ENCODE peak calls at places on chromosomes 4 and X, in seven cellular contexts. K is GM23248; L is SK-N-SH; U is tibial artery; J is CD8-positive, alpha-beta memory T cell; B is left lung; N is ascending aorta. V is an unnamed sample.
A peak's percentile ranks its signal among the peaks of the same experiment; 100 is the strongest.

GRCh38 chr4:139875456-139875855 is 209.8 kb downstream of the MGST2 start:
- DNase-seq in K (no peak), L (no peak), U (no peak), J (no peak), B (no peak), N (no peak), V (peak; percentile 52)

GRCh38 chrX:55919367-55920221 is 202.0 kb downstream of the RRAGB start:
- DNase-seq in K (no peak), L (no peak), U (no peak), J (no peak), B (no peak), N (no peak), V (no peak)

GRCh38 chr4:161419822-161420221 is 744.0 kb downstream of the FSTL5 start:
- DNase-seq in K (no peak), L (peak; percentile 7), U (peak; percentile 21), J (no peak), B (no peak), N (no peak), V (peak; percentile 8)

GRCh38 chr4:3724319-3725231 is 41.6 kb upstream of the ADRA2C start:
- DNase-seq in K (peak; percentile 27), L (no peak), U (no peak), J (no peak), B (no peak), N (no peak), V (peak; percentile 87)

GRCh38 chrX:41561045-41561444 is 113.9 kb downstream of the NYX start:
- DNase-seq in K (peak; percentile 85), L (no peak), U (peak; percentile 21), J (no peak), B (no peak), N (no peak), V (no peak)

GRCh38 chr4:1249731-1250526 is 999 bp upstream of the CTBP1 start:
- DNase-seq in K (peak; percentile 74), L (peak; percentile 13), U (peak; percentile 26), J (peak; percentile 62), B (peak; percentile 85), N (peak; percentile 63), V (no peak)

GRCh38 chr4:168569066-168569908 is 72.4 kb downstream of the PALLD start:
- DNase-seq in K (peak; percentile 68), L (no peak), U (no peak), J (no peak), B (no peak), N (no peak), V (no peak)

GRCh38 chr4:109658871-109659410 is 44.3 kb downstream of the CASP6 start:
- DNase-seq in K (no peak), L (no peak), U (no peak), J (peak; percentile 29), B (no peak), N (no peak), V (no peak)

GRCh38 chrX:35015627-35016026 is 73.0 kb downstream of the FAM47B start:
- DNase-seq in K (no peak), L (no peak), U (no peak), J (no peak), B (no peak), N (no peak), V (no peak)

GRCh38 chrX:47361538-47362511 is 8.6 kb upstream of the ZNF157 start:
- DNase-seq in K (peak; percentile 85), L (peak; percentile 80), U (peak; percentile 76), J (no peak), B (no peak), N (peak; percentile 91), V (peak; percentile 94)

GRCh38 chrX:107648332-107648731 is 20.0 kb downstream of the PRPS1 start:
- DNase-seq in K (no peak), L (no peak), U (no peak), J (no peak), B (no peak), N (no peak), V (no peak)

GRCh38 chr4:94453534-94453963 is 1.8 kb downstream of the PDLIM5 start:
- DNase-seq in K (peak; percentile 51), L (no peak), U (no peak), J (no peak), B (no peak), N (no peak), V (no peak)
- H3K36me3 ChIP-seq in K (peaks cover 20% of the 10 kb centered on the region), L (peaks cover 14% of the 10 kb centered on the region), U (peaks cover 8% of the 10 kb centered on the region), J (no peaks in the 10 kb centered on the region), B (no peaks in the 10 kb centered on the region), N (peaks cover 16% of the 10 kb centered on the region), V (no peaks in the 10 kb centered on the region)

DNA sequence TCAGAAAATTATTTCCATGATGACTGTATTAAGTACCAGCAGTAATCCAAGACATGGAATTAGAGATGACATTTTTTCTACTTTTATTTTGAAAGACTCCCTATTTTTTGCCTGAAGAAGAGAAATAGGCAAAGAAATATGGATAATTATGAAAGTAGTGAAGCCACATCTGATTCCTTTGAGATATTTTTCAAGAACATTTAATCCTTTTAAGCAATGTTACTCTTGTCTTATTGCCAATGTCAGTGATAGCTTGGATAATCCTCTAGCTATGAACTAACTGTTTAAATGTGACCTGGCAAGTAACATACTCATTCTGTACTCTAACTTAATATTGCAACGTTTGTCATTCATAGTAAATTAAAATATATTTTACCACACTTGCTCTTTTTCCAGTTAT is 181.4 kb downstream of the VEGFC start:
- DNase-seq in K (no peak), L (no peak), U (no peak), J (no peak), B (no peak), N (no peak), V (no peak)
- H3K4me3 ChIP-seq in K (no peak overlapping the region), L (no peak overlapping the region), U (no peak overlapping the region), J (no peak overlapping the region), B (no peak overlapping the region), N (no peak overlapping the region), V (no peak overlapping the region)

GRCh38 chrX:148905376-148905775 is 405.0 kb downstream of the AFF2 start:
- DNase-seq in K (no peak), L (no peak), U (no peak), J (no peak), B (no peak), N (no peak), V (no peak)

GRCh38 chrX:148902581-148902980 is 402.2 kb downstream of the AFF2 start:
- DNase-seq in K (no peak), L (no peak), U (no peak), J (no peak), B (no peak), N (no peak), V (no peak)
- H3K36me3 ChIP-seq in K (no peaks in the 10 kb centered on the region), L (no peaks in the 10 kb centered on the region), U (no peaks in the 10 kb centered on the region), J (no peaks in the 10 kb centered on the region), B (no peaks in the 10 kb centered on the region), N (no peaks in the 10 kb centered on the region), V (no peaks in the 10 kb centered on the region)

GRCh38 chr4:136424052-136424451 is 1108.2 kb downstream of the PCDH18 start:
- DNase-seq in K (no peak), L (peak; percentile 5), U (no peak), J (no peak), B (no peak), N (no peak), V (no peak)
- H3K4me3 ChIP-seq in K (no peak overlapping the region), L (no peak overlapping the region), U (no peak overlapping the region), J (no peak overlapping the region), B (no peak overlapping the region), N (no peak overlapping the region), V (no peak overlapping the region)

GRCh38 chrX:65524139-65524538 is 10.4 kb downstream of the LAS1L start:
- DNase-seq in K (no peak), L (no peak), U (no peak), J (no peak), B (no peak), N (no peak), V (no peak)
- H3K36me3 ChIP-seq in K (no peaks in the 10 kb centered on the region), L (peaks cover 43% of the 10 kb centered on the region), U (peaks cover 8% of the 10 kb centered on the region), J (peaks cover 31% of the 10 kb centered on the region), B (no peaks in the 10 kb centered on the region), N (peaks cover 52% of the 10 kb centered on the region), V (peaks cover 41% of the 10 kb centered on the region)

DNA sequence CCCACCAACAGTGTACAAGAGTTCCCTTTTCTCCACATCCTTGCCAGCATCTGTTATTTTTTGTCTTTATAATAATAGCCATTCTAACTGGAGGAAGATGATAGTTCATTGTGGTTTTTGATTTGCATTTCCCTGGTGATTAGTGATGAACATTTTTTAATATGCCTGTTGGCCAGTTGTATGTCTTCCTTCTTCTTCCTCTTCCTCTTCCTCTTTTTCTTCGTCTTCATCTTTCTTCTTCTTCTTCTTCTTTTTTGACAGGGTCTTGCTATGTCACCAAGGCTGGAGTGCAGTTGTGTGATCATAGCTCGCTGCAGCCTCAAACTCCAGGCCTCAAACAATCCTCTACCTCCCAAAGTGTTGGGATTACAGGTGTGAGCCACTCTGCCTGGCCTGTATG is 87.4 kb downstream of the CCDC160 start:
- DNase-seq in K (no peak), L (no peak), U (no peak), J (no peak), B (no peak), N (no peak), V (no peak)
- H3K4me3 ChIP-seq in K (no peak overlapping the region), L (no peak overlapping the region), U (no peak overlapping the region), J (no peak overlapping the region), B (no peak overlapping the region), N (no peak overlapping the region), V (no peak overlapping the region)

DNA sequence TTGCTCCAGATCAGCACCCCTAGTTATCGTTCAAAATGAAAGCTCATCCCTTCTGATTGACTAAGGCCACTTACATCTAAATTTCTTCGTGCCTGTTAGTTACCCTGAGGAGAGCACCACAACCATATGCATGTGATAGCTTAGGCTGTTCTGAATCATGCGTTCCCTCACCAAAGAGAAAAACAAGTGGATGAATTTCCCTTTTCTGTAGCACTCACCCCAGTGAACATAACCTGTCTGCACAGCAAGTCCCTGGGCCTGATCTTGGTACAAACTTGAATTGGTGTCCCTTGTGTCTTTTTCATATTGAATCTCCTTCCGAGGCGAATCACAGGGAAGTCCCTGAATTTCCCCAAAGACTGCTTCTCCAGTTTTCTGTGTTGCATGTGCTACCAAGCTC is 100.5 kb downstream of the KLHL8 start:
- DNase-seq in K (no peak), L (no peak), U (no peak), J (no peak), B (no peak), N (no peak), V (no peak)
- H3K36me3 ChIP-seq in K (peaks cover 21% of the 10 kb centered on the region), L (peaks cover 21% of the 10 kb centered on the region), U (peaks cover 20% of the 10 kb centered on the region), J (peaks cover 18% of the 10 kb centered on the region), B (no peaks in the 10 kb centered on the region), N (peaks cover 30% of the 10 kb centered on the region), V (peaks cover 16% of the 10 kb centered on the region)